ENCODE peak calls at places on chromosomes 2 and 18, in four cellular contexts. B is mucosa of gallbladder, I is choroid plexus epithelial cell, K is ELR. D is an unnamed sample.

GRCh38 chr18:58288922-58289797 is 245.1 kb downstream of the NEDD4L start:
- DNase-seq in B (no peak), I (peak; percentile 79), K (peak; percentile 76), D (peak; percentile 28)

GRCh38 chr2:37629529-37629928 is 41.9 kb downstream of the CDC42EP3 start:
- DNase-seq in I (peak; percentile 55), K (peak; percentile 55), B (no peak), D (no peak)

GRCh38 chr2:230929381-230930148 is 4.5 kb upstream of the GPR55 start:
- DNase-seq in I (no peak), K (no peak), B (no peak), D (no peak)

GRCh38 chr2:131577812-131578211 is 50.1 kb downstream of the CCDC74A start:
- DNase-seq in K (no peak), I (no peak), B (no peak), D (no peak)

GRCh38 chr2:135255208-135255607 is 203.1 kb downstream of the RAB3GAP1 start:
- DNase-seq in B (no peak), K (no peak), I (no peak), D (no peak)

GRCh38 chr2:239596792-239597191 is 196.0 kb upstream of the HDAC4 start:
- DNase-seq in K (no peak), B (no peak), I (no peak), D (no peak)

GRCh38 chr2:104043864-104044263 is 810.1 kb upstream of the POU3F3 start:
- DNase-seq in I (no peak), B (no peak), K (no peak), D (no peak)

GRCh38 chr2:182941121-182941713 is 74.8 kb upstream of the FRZB start:
- DNase-seq in K (no peak), B (no peak), I (peak; percentile 36), D (no peak)

GRCh38 chr2:3759331-3759730 is 56.0 kb downstream of the DCDC2C start:
- DNase-seq in I (no peak), K (peak; percentile 8), B (no peak), D (no peak)